ENCODE peak calls at places on chromosome 6, in nine cellular contexts. One of them, this sample, is unnamed.

GRCh38 chr6:48757661-48758060 is 646.7 kb upstream of the PTCHD4 start:
- DNase-seq in stimulated activated naive B cell treated with anti-CD40 and anti-IgM and Interleukin-4, amounts not matched to agents 10 μg/mL and 1 μg/mL and 100 μg/mL, for 72 hours: no peak
- DNase-seq in activated naive CD8-positive, alpha-beta T cell treated with anti-CD3 and anti-CD28 coated beads, Interleukin-2, amount 50 U/mL, for 16 hours: no peak
- DNase-seq in NCI-H2107: no peak
- DNase-seq in amniotic stem cell: no peak
- DNase-seq in HuH-7.5: no peak
- DNase-seq in body of pancreas: no peak
- DNase-seq in GF-D8: no peak
- DNase-seq in activated naive CD4-positive, alpha-beta T cell treated with anti-CD3 and anti-CD28 coated beads for 36 hours: no peak
- DNase-seq in this sample: no peak

GRCh38 chr6:14037402-14038277 is 79.9 kb upstream of the CD83 start:
- DNase-seq in stimulated activated naive B cell treated with anti-CD40 and anti-IgM and Interleukin-4, amounts not matched to agents 10 μg/mL and 1 μg/mL and 100 μg/mL, for 72 hours: no peak
- DNase-seq in activated naive CD8-positive, alpha-beta T cell treated with anti-CD3 and anti-CD28 coated beads, Interleukin-2, amount 50 U/mL, for 16 hours: no peak
- DNase-seq in NCI-H2107: no peak
- DNase-seq in amniotic stem cell: peak
- DNase-seq in HuH-7.5: no peak
- DNase-seq in body of pancreas: no peak
- DNase-seq in GF-D8: no peak
- DNase-seq in activated naive CD4-positive, alpha-beta T cell treated with anti-CD3 and anti-CD28 coated beads for 36 hours: no peak
- DNase-seq in this sample: no peak

GRCh38 chr6:142152731-142153130 is 5.7 kb downstream of the VTA1 start:
- DNase-seq in stimulated activated naive B cell treated with anti-CD40 and anti-IgM and Interleukin-4, amounts not matched to agents 10 μg/mL and 1 μg/mL and 100 μg/mL, for 72 hours: no peak
- DNase-seq in activated naive CD8-positive, alpha-beta T cell treated with anti-CD3 and anti-CD28 coated beads, Interleukin-2, amount 50 U/mL, for 16 hours: no peak
- DNase-seq in NCI-H2107: no peak
- DNase-seq in amniotic stem cell: peak
- DNase-seq in HuH-7.5: no peak
- DNase-seq in body of pancreas: no peak
- DNase-seq in GF-D8: no peak
- DNase-seq in activated naive CD4-positive, alpha-beta T cell treated with anti-CD3 and anti-CD28 coated beads for 36 hours: no peak
- DNase-seq in this sample: no peak

GRCh38 chr6:403659-404655 is 12.4 kb downstream of the IRF4 start:
- DNase-seq in stimulated activated naive B cell treated with anti-CD40 and anti-IgM and Interleukin-4, amounts not matched to agents 10 μg/mL and 1 μg/mL and 100 μg/mL, for 72 hours: peak
- DNase-seq in activated naive CD8-positive, alpha-beta T cell treated with anti-CD3 and anti-CD28 coated beads, Interleukin-2, amount 50 U/mL, for 16 hours: no peak
- DNase-seq in NCI-H2107: no peak
- DNase-seq in amniotic stem cell: no peak
- DNase-seq in HuH-7.5: no peak
- DNase-seq in body of pancreas: no peak
- DNase-seq in GF-D8: no peak
- DNase-seq in activated naive CD4-positive, alpha-beta T cell treated with anti-CD3 and anti-CD28 coated beads for 36 hours: peak
- DNase-seq in this sample: no peak

GRCh38 chr6:169115632-169116031 is 138.0 kb downstream of the THBS2 start:
- DNase-seq in stimulated activated naive B cell treated with anti-CD40 and anti-IgM and Interleukin-4, amounts not matched to agents 10 μg/mL and 1 μg/mL and 100 μg/mL, for 72 hours: no peak
- DNase-seq in activated naive CD8-positive, alpha-beta T cell treated with anti-CD3 and anti-CD28 coated beads, Interleukin-2, amount 50 U/mL, for 16 hours: no peak
- DNase-seq in NCI-H2107: no peak
- DNase-seq in amniotic stem cell: no peak
- DNase-seq in HuH-7.5: no peak
- DNase-seq in body of pancreas: no peak
- DNase-seq in GF-D8: no peak
- DNase-seq in activated naive CD4-positive, alpha-beta T cell treated with anti-CD3 and anti-CD28 coated beads for 36 hours: no peak
- DNase-seq in this sample: no peak

GRCh38 chr6:21051777-21052176 is 517.5 kb downstream of the CDKAL1 start:
- DNase-seq in stimulated activated naive B cell treated with anti-CD40 and anti-IgM and Interleukin-4, amounts not matched to agents 10 μg/mL and 1 μg/mL and 100 μg/mL, for 72 hours: no peak
- DNase-seq in activated naive CD8-positive, alpha-beta T cell treated with anti-CD3 and anti-CD28 coated beads, Interleukin-2, amount 50 U/mL, for 16 hours: no peak
- DNase-seq in NCI-H2107: no peak
- DNase-seq in amniotic stem cell: no peak
- DNase-seq in HuH-7.5: no peak
- DNase-seq in body of pancreas: no peak
- DNase-seq in GF-D8: no peak
- DNase-seq in activated naive CD4-positive, alpha-beta T cell treated with anti-CD3 and anti-CD28 coated beads for 36 hours: no peak
- DNase-seq in this sample: no peak

GRCh38 chr6:125584468-125584939 is 164.9 kb upstream of the HEY2 start:
- DNase-seq in stimulated activated naive B cell treated with anti-CD40 and anti-IgM and Interleukin-4, amounts not matched to agents 10 μg/mL and 1 μg/mL and 100 μg/mL, for 72 hours: no peak
- DNase-seq in activated naive CD8-positive, alpha-beta T cell treated with anti-CD3 and anti-CD28 coated beads, Interleukin-2, amount 50 U/mL, for 16 hours: no peak
- DNase-seq in NCI-H2107: peak
- DNase-seq in amniotic stem cell: no peak
- DNase-seq in HuH-7.5: no peak
- DNase-seq in body of pancreas: no peak
- DNase-seq in GF-D8: no peak
- DNase-seq in activated naive CD4-positive, alpha-beta T cell treated with anti-CD3 and anti-CD28 coated beads for 36 hours: no peak
- DNase-seq in this sample: no peak

GRCh38 chr6:37691904-37692806 is 5.5 kb downstream of the MDGA1 start:
- DNase-seq in stimulated activated naive B cell treated with anti-CD40 and anti-IgM and Interleukin-4, amounts not matched to agents 10 μg/mL and 1 μg/mL and 100 μg/mL, for 72 hours: peak
- DNase-seq in activated naive CD8-positive, alpha-beta T cell treated with anti-CD3 and anti-CD28 coated beads, Interleukin-2, amount 50 U/mL, for 16 hours: peak
- DNase-seq in NCI-H2107: peak
- DNase-seq in amniotic stem cell: no peak
- DNase-seq in HuH-7.5: peak
- DNase-seq in body of pancreas: peak
- DNase-seq in GF-D8: no peak
- DNase-seq in activated naive CD4-positive, alpha-beta T cell treated with anti-CD3 and anti-CD28 coated beads for 36 hours: peak
- DNase-seq in this sample: no peak

GRCh38 chr6:116190550-116190949 is 63.3 kb downstream of the TSPYL4 start:
- DNase-seq in stimulated activated naive B cell treated with anti-CD40 and anti-IgM and Interleukin-4, amounts not matched to agents 10 μg/mL and 1 μg/mL and 100 μg/mL, for 72 hours: no peak
- DNase-seq in activated naive CD8-positive, alpha-beta T cell treated with anti-CD3 and anti-CD28 coated beads, Interleukin-2, amount 50 U/mL, for 16 hours: no peak
- DNase-seq in NCI-H2107: no peak
- DNase-seq in amniotic stem cell: no peak
- DNase-seq in HuH-7.5: no peak
- DNase-seq in body of pancreas: no peak
- DNase-seq in GF-D8: no peak
- DNase-seq in activated naive CD4-positive, alpha-beta T cell treated with anti-CD3 and anti-CD28 coated beads for 36 hours: no peak
- DNase-seq in this sample: no peak

GRCh38 chr6:51855310-51856082 is 231.9 kb downstream of the PKHD1 start:
- DNase-seq in stimulated activated naive B cell treated with anti-CD40 and anti-IgM and Interleukin-4, amounts not matched to agents 10 μg/mL and 1 μg/mL and 100 μg/mL, for 72 hours: no peak
- DNase-seq in activated naive CD8-positive, alpha-beta T cell treated with anti-CD3 and anti-CD28 coated beads, Interleukin-2, amount 50 U/mL, for 16 hours: no peak
- DNase-seq in NCI-H2107: peak
- DNase-seq in amniotic stem cell: peak
- DNase-seq in HuH-7.5: no peak
- DNase-seq in body of pancreas: peak
- DNase-seq in GF-D8: peak
- DNase-seq in activated naive CD4-positive, alpha-beta T cell treated with anti-CD3 and anti-CD28 coated beads for 36 hours: peak
- DNase-seq in this sample: no peak

GRCh38 chr6:91434135-91434534 is 847.3 kb upstream of the MAP3K7 start:
- DNase-seq in stimulated activated naive B cell treated with anti-CD40 and anti-IgM and Interleukin-4, amounts not matched to agents 10 μg/mL and 1 μg/mL and 100 μg/mL, for 72 hours: no peak
- DNase-seq in activated naive CD8-positive, alpha-beta T cell treated with anti-CD3 and anti-CD28 coated beads, Interleukin-2, amount 50 U/mL, for 16 hours: no peak
- DNase-seq in NCI-H2107: no peak
- DNase-seq in amniotic stem cell: no peak
- DNase-seq in HuH-7.5: no peak
- DNase-seq in body of pancreas: no peak
- DNase-seq in GF-D8: no peak
- DNase-seq in activated naive CD4-positive, alpha-beta T cell treated with anti-CD3 and anti-CD28 coated beads for 36 hours: no peak
- DNase-seq in this sample: no peak

GRCh38 chr6:293185-294174 is 1.2 kb downstream of the DUSP22 start:
- DNase-seq in stimulated activated naive B cell treated with anti-CD40 and anti-IgM and Interleukin-4, amounts not matched to agents 10 μg/mL and 1 μg/mL and 100 μg/mL, for 72 hours: no peak
- DNase-seq in activated naive CD8-positive, alpha-beta T cell treated with anti-CD3 and anti-CD28 coated beads, Interleukin-2, amount 50 U/mL, for 16 hours: no peak
- DNase-seq in NCI-H2107: no peak
- DNase-seq in amniotic stem cell: no peak
- DNase-seq in HuH-7.5: no peak
- DNase-seq in body of pancreas: no peak
- DNase-seq in GF-D8: no peak
- DNase-seq in activated naive CD4-positive, alpha-beta T cell treated with anti-CD3 and anti-CD28 coated beads for 36 hours: peak
- DNase-seq in this sample: no peak

GRCh38 chr6:26175428-26176181 is 88.4 kb downstream of the HFE start:
- DNase-seq in stimulated activated naive B cell treated with anti-CD40 and anti-IgM and Interleukin-4, amounts not matched to agents 10 μg/mL and 1 μg/mL and 100 μg/mL, for 72 hours: peak
- DNase-seq in activated naive CD8-positive, alpha-beta T cell treated with anti-CD3 and anti-CD28 coated beads, Interleukin-2, amount 50 U/mL, for 16 hours: no peak
- DNase-seq in NCI-H2107: no peak
- DNase-seq in amniotic stem cell: peak
- DNase-seq in HuH-7.5: no peak
- DNase-seq in body of pancreas: no peak
- DNase-seq in GF-D8: peak
- DNase-seq in activated naive CD4-positive, alpha-beta T cell treated with anti-CD3 and anti-CD28 coated beads for 36 hours: peak
- DNase-seq in this sample: no peak

GRCh38 chr6:168089186-168090063 is 10.4 kb upstream of the FRMD1 start:
- DNase-seq in stimulated activated naive B cell treated with anti-CD40 and anti-IgM and Interleukin-4, amounts not matched to agents 10 μg/mL and 1 μg/mL and 100 μg/mL, for 72 hours: no peak
- DNase-seq in activated naive CD8-positive, alpha-beta T cell treated with anti-CD3 and anti-CD28 coated beads, Interleukin-2, amount 50 U/mL, for 16 hours: no peak
- DNase-seq in NCI-H2107: peak
- DNase-seq in amniotic stem cell: no peak
- DNase-seq in HuH-7.5: no peak
- DNase-seq in body of pancreas: no peak
- DNase-seq in GF-D8: no peak
- DNase-seq in activated naive CD4-positive, alpha-beta T cell treated with anti-CD3 and anti-CD28 coated beads for 36 hours: no peak
- DNase-seq in this sample: no peak

GRCh38 chr6:34553146-34553545 is 3.0 kb downstream of the SPDEF start:
- DNase-seq in stimulated activated naive B cell treated with anti-CD40 and anti-IgM and Interleukin-4, amounts not matched to agents 10 μg/mL and 1 μg/mL and 100 μg/mL, for 72 hours: no peak
- DNase-seq in activated naive CD8-positive, alpha-beta T cell treated with anti-CD3 and anti-CD28 coated beads, Interleukin-2, amount 50 U/mL, for 16 hours: no peak
- DNase-seq in NCI-H2107: no peak
- DNase-seq in amniotic stem cell: no peak
- DNase-seq in HuH-7.5: no peak
- DNase-seq in body of pancreas: no peak
- DNase-seq in GF-D8: no peak
- DNase-seq in activated naive CD4-positive, alpha-beta T cell treated with anti-CD3 and anti-CD28 coated beads for 36 hours: no peak
- DNase-seq in this sample: no peak

GRCh38 chr6:137227872-137228302 is 8.7 kb upstream of the IFNGR1 start:
- DNase-seq in stimulated activated naive B cell treated with anti-CD40 and anti-IgM and Interleukin-4, amounts not matched to agents 10 μg/mL and 1 μg/mL and 100 μg/mL, for 72 hours: no peak
- DNase-seq in activated naive CD8-positive, alpha-beta T cell treated with anti-CD3 and anti-CD28 coated beads, Interleukin-2, amount 50 U/mL, for 16 hours: no peak
- DNase-seq in NCI-H2107: no peak
- DNase-seq in amniotic stem cell: no peak
- DNase-seq in HuH-7.5: no peak
- DNase-seq in body of pancreas: no peak
- DNase-seq in GF-D8: no peak
- DNase-seq in activated naive CD4-positive, alpha-beta T cell treated with anti-CD3 and anti-CD28 coated beads for 36 hours: no peak
- DNase-seq in this sample: no peak

GRCh38 chr6:155444120-155444917 is 11.3 kb downstream of the NOX3 start:
- DNase-seq in stimulated activated naive B cell treated with anti-CD40 and anti-IgM and Interleukin-4, amounts not matched to agents 10 μg/mL and 1 μg/mL and 100 μg/mL, for 72 hours: no peak
- DNase-seq in activated naive CD8-positive, alpha-beta T cell treated with anti-CD3 and anti-CD28 coated beads, Interleukin-2, amount 50 U/mL, for 16 hours: no peak
- DNase-seq in NCI-H2107: no peak
- DNase-seq in amniotic stem cell: no peak
- DNase-seq in HuH-7.5: no peak
- DNase-seq in body of pancreas: no peak
- DNase-seq in GF-D8: no peak
- DNase-seq in activated naive CD4-positive, alpha-beta T cell treated with anti-CD3 and anti-CD28 coated beads for 36 hours: no peak
- DNase-seq in this sample: no peak

GRCh38 chr6:5453531-5453930 is 192.2 kb downstream of the FARS2 start:
- DNase-seq in stimulated activated naive B cell treated with anti-CD40 and anti-IgM and Interleukin-4, amounts not matched to agents 10 μg/mL and 1 μg/mL and 100 μg/mL, for 72 hours: no peak
- DNase-seq in activated naive CD8-positive, alpha-beta T cell treated with anti-CD3 and anti-CD28 coated beads, Interleukin-2, amount 50 U/mL, for 16 hours: no peak
- DNase-seq in NCI-H2107: no peak
- DNase-seq in amniotic stem cell: no peak
- DNase-seq in HuH-7.5: no peak
- DNase-seq in body of pancreas: peak
- DNase-seq in GF-D8: no peak
- DNase-seq in activated naive CD4-positive, alpha-beta T cell treated with anti-CD3 and anti-CD28 coated beads for 36 hours: no peak
- DNase-seq in this sample: no peak

GRCh38 chr6:83071023-83071422 is 3.6 kb downstream of the DOP1A start:
- DNase-seq in stimulated activated naive B cell treated with anti-CD40 and anti-IgM and Interleukin-4, amounts not matched to agents 10 μg/mL and 1 μg/mL and 100 μg/mL, for 72 hours: peak
- DNase-seq in activated naive CD8-positive, alpha-beta T cell treated with anti-CD3 and anti-CD28 coated beads, Interleukin-2, amount 50 U/mL, for 16 hours: no peak
- DNase-seq in NCI-H2107: no peak
- DNase-seq in amniotic stem cell: no peak
- DNase-seq in HuH-7.5: no peak
- DNase-seq in body of pancreas: no peak
- DNase-seq in GF-D8: peak
- DNase-seq in activated naive CD4-positive, alpha-beta T cell treated with anti-CD3 and anti-CD28 coated beads for 36 hours: no peak
- DNase-seq in this sample: no peak

GRCh38 chr6:43376551-43376981 is 7.1 kb upstream of the ZNF318 start:
- DNase-seq in stimulated activated naive B cell treated with anti-CD40 and anti-IgM and Interleukin-4, amounts not matched to agents 10 μg/mL and 1 μg/mL and 100 μg/mL, for 72 hours: peak
- DNase-seq in activated naive CD8-positive, alpha-beta T cell treated with anti-CD3 and anti-CD28 coated beads, Interleukin-2, amount 50 U/mL, for 16 hours: no peak
- DNase-seq in NCI-H2107: no peak
- DNase-seq in amniotic stem cell: no peak
- DNase-seq in HuH-7.5: no peak
- DNase-seq in body of pancreas: no peak
- DNase-seq in GF-D8: no peak
- DNase-seq in activated naive CD4-positive, alpha-beta T cell treated with anti-CD3 and anti-CD28 coated beads for 36 hours: peak
- DNase-seq in this sample: no peak

GRCh38 chr6:129719692-129720091 is 9.7 kb upstream of the ARHGAP18 start:
- DNase-seq in stimulated activated naive B cell treated with anti-CD40 and anti-IgM and Interleukin-4, amounts not matched to agents 10 μg/mL and 1 μg/mL and 100 μg/mL, for 72 hours: no peak
- DNase-seq in activated naive CD8-positive, alpha-beta T cell treated with anti-CD3 and anti-CD28 coated beads, Interleukin-2, amount 50 U/mL, for 16 hours: no peak
- DNase-seq in NCI-H2107: no peak
- DNase-seq in amniotic stem cell: no peak
- DNase-seq in HuH-7.5: no peak
- DNase-seq in body of pancreas: no peak
- DNase-seq in GF-D8: peak
- DNase-seq in activated naive CD4-positive, alpha-beta T cell treated with anti-CD3 and anti-CD28 coated beads for 36 hours: no peak
- DNase-seq in this sample: no peak

GRCh38 chr6:130032758-130033323 is 14.5 kb downstream of the L3MBTL3 start:
- DNase-seq in stimulated activated naive B cell treated with anti-CD40 and anti-IgM and Interleukin-4, amounts not matched to agents 10 μg/mL and 1 μg/mL and 100 μg/mL, for 72 hours: no peak
- DNase-seq in activated naive CD8-positive, alpha-beta T cell treated with anti-CD3 and anti-CD28 coated beads, Interleukin-2, amount 50 U/mL, for 16 hours: no peak
- DNase-seq in NCI-H2107: no peak
- DNase-seq in amniotic stem cell: no peak
- DNase-seq in HuH-7.5: no peak
- DNase-seq in body of pancreas: no peak
- DNase-seq in GF-D8: no peak
- DNase-seq in activated naive CD4-positive, alpha-beta T cell treated with anti-CD3 and anti-CD28 coated beads for 36 hours: no peak
- DNase-seq in this sample: no peak

GRCh38 chr6:149190228-149190831 is 127.2 kb upstream of the TAB2 start:
- DNase-seq in stimulated activated naive B cell treated with anti-CD40 and anti-IgM and Interleukin-4, amounts not matched to agents 10 μg/mL and 1 μg/mL and 100 μg/mL, for 72 hours: peak
- DNase-seq in activated naive CD8-positive, alpha-beta T cell treated with anti-CD3 and anti-CD28 coated beads, Interleukin-2, amount 50 U/mL, for 16 hours: no peak
- DNase-seq in NCI-H2107: no peak
- DNase-seq in amniotic stem cell: no peak
- DNase-seq in HuH-7.5: no peak
- DNase-seq in body of pancreas: peak
- DNase-seq in GF-D8: no peak
- DNase-seq in activated naive CD4-positive, alpha-beta T cell treated with anti-CD3 and anti-CD28 coated beads for 36 hours: peak
- DNase-seq in this sample: no peak

GRCh38 chr6:112802154-112802553 is 455.0 kb downstream of the RFPL4B start:
- DNase-seq in stimulated activated naive B cell treated with anti-CD40 and anti-IgM and Interleukin-4, amounts not matched to agents 10 μg/mL and 1 μg/mL and 100 μg/mL, for 72 hours: no peak
- DNase-seq in activated naive CD8-positive, alpha-beta T cell treated with anti-CD3 and anti-CD28 coated beads, Interleukin-2, amount 50 U/mL, for 16 hours: no peak
- DNase-seq in NCI-H2107: no peak
- DNase-seq in amniotic stem cell: peak
- DNase-seq in HuH-7.5: no peak
- DNase-seq in body of pancreas: no peak
- DNase-seq in GF-D8: no peak
- DNase-seq in activated naive CD4-positive, alpha-beta T cell treated with anti-CD3 and anti-CD28 coated beads for 36 hours: no peak
- DNase-seq in this sample: no peak

GRCh38 chr6:11595903-11596302 is 58.4 kb downstream of the TMEM170B start:
- DNase-seq in stimulated activated naive B cell treated with anti-CD40 and anti-IgM and Interleukin-4, amounts not matched to agents 10 μg/mL and 1 μg/mL and 100 μg/mL, for 72 hours: no peak
- DNase-seq in activated naive CD8-positive, alpha-beta T cell treated with anti-CD3 and anti-CD28 coated beads, Interleukin-2, amount 50 U/mL, for 16 hours: no peak
- DNase-seq in NCI-H2107: no peak
- DNase-seq in amniotic stem cell: no peak
- DNase-seq in HuH-7.5: no peak
- DNase-seq in body of pancreas: no peak
- DNase-seq in GF-D8: no peak
- DNase-seq in activated naive CD4-positive, alpha-beta T cell treated with anti-CD3 and anti-CD28 coated beads for 36 hours: no peak
- DNase-seq in this sample: no peak

GRCh38 chr6:4914412-4915159 is 89.3 kb downstream of the RPP40 start:
- DNase-seq in stimulated activated naive B cell treated with anti-CD40 and anti-IgM and Interleukin-4, amounts not matched to agents 10 μg/mL and 1 μg/mL and 100 μg/mL, for 72 hours: no peak
- DNase-seq in activated naive CD8-positive, alpha-beta T cell treated with anti-CD3 and anti-CD28 coated beads, Interleukin-2, amount 50 U/mL, for 16 hours: no peak
- DNase-seq in NCI-H2107: no peak
- DNase-seq in amniotic stem cell: no peak
- DNase-seq in HuH-7.5: no peak
- DNase-seq in body of pancreas: no peak
- DNase-seq in GF-D8: no peak
- DNase-seq in activated naive CD4-positive, alpha-beta T cell treated with anti-CD3 and anti-CD28 coated beads for 36 hours: no peak
- DNase-seq in this sample: no peak

GRCh38 chr6:85449818-85450577 is at the start of gene NT5E:
- DNase-seq in stimulated activated naive B cell treated with anti-CD40 and anti-IgM and Interleukin-4, amounts not matched to agents 10 μg/mL and 1 μg/mL and 100 μg/mL, for 72 hours: peak
- DNase-seq in activated naive CD8-positive, alpha-beta T cell treated with anti-CD3 and anti-CD28 coated beads, Interleukin-2, amount 50 U/mL, for 16 hours: peak
- DNase-seq in NCI-H2107: no peak
- DNase-seq in amniotic stem cell: peak
- DNase-seq in HuH-7.5: peak
- DNase-seq in body of pancreas: peak
- DNase-seq in GF-D8: no peak
- DNase-seq in activated naive CD4-positive, alpha-beta T cell treated with anti-CD3 and anti-CD28 coated beads for 36 hours: peak
- DNase-seq in this sample: no peak

GRCh38 chr6:168695701-168696100 is 254.7 kb downstream of the SMOC2 start:
- DNase-seq in stimulated activated naive B cell treated with anti-CD40 and anti-IgM and Interleukin-4, amounts not matched to agents 10 μg/mL and 1 μg/mL and 100 μg/mL, for 72 hours: no peak
- DNase-seq in activated naive CD8-positive, alpha-beta T cell treated with anti-CD3 and anti-CD28 coated beads, Interleukin-2, amount 50 U/mL, for 16 hours: no peak
- DNase-seq in NCI-H2107: no peak
- DNase-seq in amniotic stem cell: no peak
- DNase-seq in HuH-7.5: no peak
- DNase-seq in body of pancreas: no peak
- DNase-seq in GF-D8: no peak
- DNase-seq in activated naive CD4-positive, alpha-beta T cell treated with anti-CD3 and anti-CD28 coated beads for 36 hours: no peak
- DNase-seq in this sample: no peak

GRCh38 chr6:151475653-151476523 is 17.9 kb upstream of the CCDC170 start:
- DNase-seq in stimulated activated naive B cell treated with anti-CD40 and anti-IgM and Interleukin-4, amounts not matched to agents 10 μg/mL and 1 μg/mL and 100 μg/mL, for 72 hours: no peak
- DNase-seq in activated naive CD8-positive, alpha-beta T cell treated with anti-CD3 and anti-CD28 coated beads, Interleukin-2, amount 50 U/mL, for 16 hours: no peak
- DNase-seq in NCI-H2107: no peak
- DNase-seq in amniotic stem cell: peak
- DNase-seq in HuH-7.5: no peak
- DNase-seq in body of pancreas: peak
- DNase-seq in GF-D8: no peak
- DNase-seq in activated naive CD4-positive, alpha-beta T cell treated with anti-CD3 and anti-CD28 coated beads for 36 hours: peak
- DNase-seq in this sample: no peak

GRCh38 chr6:132669690-132670291 is 10.8 kb upstream of the TAAR1 start:
- DNase-seq in stimulated activated naive B cell treated with anti-CD40 and anti-IgM and Interleukin-4, amounts not matched to agents 10 μg/mL and 1 μg/mL and 100 μg/mL, for 72 hours: no peak
- DNase-seq in activated naive CD8-positive, alpha-beta T cell treated with anti-CD3 and anti-CD28 coated beads, Interleukin-2, amount 50 U/mL, for 16 hours: no peak
- DNase-seq in NCI-H2107: peak
- DNase-seq in amniotic stem cell: peak
- DNase-seq in HuH-7.5: peak
- DNase-seq in body of pancreas: no peak
- DNase-seq in GF-D8: no peak
- DNase-seq in activated naive CD4-positive, alpha-beta T cell treated with anti-CD3 and anti-CD28 coated beads for 36 hours: no peak
- DNase-seq in this sample: peak

GRCh38 chr6:119240257-119241123 is 109.1 kb downstream of the MAN1A1 start:
- DNase-seq in stimulated activated naive B cell treated with anti-CD40 and anti-IgM and Interleukin-4, amounts not matched to agents 10 μg/mL and 1 μg/mL and 100 μg/mL, for 72 hours: no peak
- DNase-seq in activated naive CD8-positive, alpha-beta T cell treated with anti-CD3 and anti-CD28 coated beads, Interleukin-2, amount 50 U/mL, for 16 hours: no peak
- DNase-seq in NCI-H2107: no peak
- DNase-seq in amniotic stem cell: no peak
- DNase-seq in HuH-7.5: no peak
- DNase-seq in body of pancreas: no peak
- DNase-seq in GF-D8: no peak
- DNase-seq in activated naive CD4-positive, alpha-beta T cell treated with anti-CD3 and anti-CD28 coated beads for 36 hours: no peak
- DNase-seq in this sample: no peak